ENCODE peak calls at places on chromosomes 2 and 18, in seven cellular contexts. M, P, K, G, C, X and Y are unnamed samples.

GRCh38 chr2:163800889-163801498 is 65.2 kb upstream of the FIGN start:
- DNase-seq in K (no peak), X (no peak), G (peak), P (no peak), C (no peak), M (no peak), Y (no peak)

GRCh38 chr2:7053650-7054262 is 136.5 kb downstream of the RNF144A start:
- DNase-seq in P (no peak), X (no peak), M (no peak), C (peak), K (no peak), G (no peak), Y (no peak)

GRCh38 chr2:188441288-188441947 is 149.7 kb downstream of the GULP1 start:
- DNase-seq in G (no peak), K (no peak), C (no peak), X (no peak), M (no peak), P (no peak), Y (no peak)

GRCh38 chr2:96251721-96252292 is 14.0 kb downstream of the TMEM127 start:
- DNase-seq in P (no peak), K (no peak), X (no peak), C (no peak), M (peak), G (peak), Y (peak)

GRCh38 chr2:131556998-131557397 is 29.3 kb downstream of the CCDC74A start:
- DNase-seq in M (no peak), X (no peak), K (no peak), P (no peak), C (no peak), G (no peak), Y (no peak)

GRCh38 chr2:62895632-62896009 is 155.0 kb upstream of the OTX1 start:
- DNase-seq in K (no peak), M (no peak), P (no peak), X (no peak), C (no peak), G (no peak), Y (no peak)

GRCh38 chr2:25336446-25336845 is 5.3 kb downstream of the DNMT3A start:
- DNase-seq in K (no peak), C (no peak), G (no peak), P (no peak), X (no peak), M (no peak), Y (no peak)

GRCh38 chr2:32902986-32903385 is 43.8 kb upstream of the LTBP1 start:
- DNase-seq in G (no peak), X (no peak), K (no peak), C (no peak), P (no peak), M (no peak), Y (no peak)

GRCh38 chr2:157486596-157487270 is 42.8 kb upstream of the CYTIP start:
- DNase-seq in M (no peak), X (no peak), P (no peak), C (no peak), K (no peak), G (no peak), Y (no peak)

GRCh38 chr18:36038102-36038663 is 29.2 kb downstream of the RPRD1A start:
- DNase-seq in P (no peak), G (no peak), M (no peak), X (no peak), C (no peak), K (no peak), Y (no peak)

GRCh38 chr2:10575566-10576300 is 114.0 kb downstream of the NOL10 start:
- DNase-seq in M (no peak), P (no peak), G (no peak), X (no peak), K (no peak), C (no peak), Y (peak)

GRCh38 chr2:174835797-174836255 is 71.6 kb upstream of the CHRNA1 start:
- DNase-seq in M (no peak), K (no peak), X (no peak), P (no peak), G (no peak), C (no peak), Y (no peak)

GRCh38 chr2:31987454-31987853 is 23.4 kb downstream of the MEMO1 start:
- DNase-seq in G (no peak), K (no peak), X (no peak), P (no peak), C (no peak), M (no peak), Y (peak)

GRCh38 chr18:55047546-55047945 is 88.3 kb upstream of the CCDC68 start:
- DNase-seq in G (no peak), C (no peak), P (no peak), M (no peak), X (no peak), K (no peak), Y (no peak)

GRCh38 chr2:79530443-79530842 is 17.6 kb downstream of the CTNNA2 start:
- DNase-seq in K (no peak), P (no peak), G (no peak), X (no peak), M (no peak), C (no peak), Y (no peak)

GRCh38 chr2:69683170-69683971 is 39.8 kb upstream of the AAK1 start:
- DNase-seq in M (no peak), C (no peak), K (no peak), G (no peak), X (no peak), P (no peak), Y (peak)

GRCh38 chr2:240642061-240642805 is 17.0 kb downstream of the GPR35 start:
- DNase-seq in M (no peak), X (peak), C (no peak), P (no peak), K (no peak), G (peak), Y (no peak)

GRCh38 chr2:9536504-9536903 is 19.1 kb downstream of the ADAM17 start:
- DNase-seq in M (no peak), C (no peak), X (no peak), K (no peak), G (no peak), P (no peak), Y (no peak)

GRCh38 chr2:60961457-60961856 is 56.1 kb upstream of the PEX13 start:
- DNase-seq in M (peak), P (no peak), G (no peak), X (no peak), K (no peak), C (no peak), Y (no peak)

GRCh38 chr2:197369228-197369945 is 58.8 kb upstream of the ANKRD44 start:
- DNase-seq in X (no peak), G (no peak), C (no peak), M (no peak), P (no peak), K (no peak), Y (peak)

GRCh38 chr2:212484563-212485080 is 54.0 kb downstream of the ERBB4 start:
- DNase-seq in G (peak), K (no peak), P (no peak), M (no peak), C (no peak), X (no peak), Y (no peak)

GRCh38 chr2:80026040-80026729 is 278.4 kb downstream of the LRRTM1 start:
- DNase-seq in P (no peak), M (no peak), K (no peak), X (no peak), G (no peak), C (no peak), Y (no peak)